ENCODE peak calls at places on chromosomes 1 and 21, in four cellular contexts. N, A, Z and E are unnamed samples.

GRCh38 chr1:29550119-29550841 is 314.0 kb downstream of the PTPRU start:
- DNase-seq in N (no peak), A (no peak), Z (no peak), E (peak; percentile 52)

GRCh38 chr1:76103034-76103433 is 28.5 kb downstream of the ST6GALNAC3 start:
- DNase-seq in N (no peak), A (no peak), Z (no peak), E (no peak)

GRCh38 chr1:154730251-154730650 is 122.3 kb upstream of the ADAR start:
- DNase-seq in N (no peak), A (no peak), Z (no peak), E (no peak)

GRCh38 chr1:45266151-45266801 is 59.9 kb upstream of the ZSWIM5 start:
- DNase-seq in N (peak; percentile 89), A (peak; percentile 89), Z (no peak), E (no peak)

GRCh38 chr21:27802816-27803475 is 836.1 kb upstream of the ADAMTS5 start:
- DNase-seq in N (peak; percentile 32), A (no peak), Z (no peak), E (peak; percentile 17)

GRCh38 chr1:201332021-201332420 is 45.5 kb downstream of the TNNT2 start:
- DNase-seq in N (no peak), A (no peak), Z (no peak), E (no peak)

GRCh38 chr1:239268007-239268406 is 118.4 kb upstream of the CHRM3 start:
- DNase-seq in N (no peak), A (no peak), Z (no peak), E (no peak)

GRCh38 chr1:59355361-59355760 is 58.5 kb downstream of the FGGY start:
- DNase-seq in N (no peak), A (no peak), Z (no peak), E (no peak)

GRCh38 chr1:26285366-26286063 is 5.6 kb downstream of the SH3BGRL3 start:
- DNase-seq in N (peak; percentile 85), A (peak; percentile 73), Z (no peak), E (peak; percentile 91)

GRCh38 chr1:235648954-235649721 is 446 bp downstream of the GNG4 start:
- DNase-seq in N (no peak), A (peak; percentile 37), Z (no peak), E (peak; percentile 77)

GRCh38 chr1:68624233-68624632 is 127.4 kb upstream of the DEPDC1 start:
- DNase-seq in N (no peak), A (no peak), Z (no peak), E (no peak)

GRCh38 chr1:108107658-108108057 is 92.5 kb downstream of the SLC25A24 start:
- DNase-seq in N (peak; percentile 30), A (no peak), Z (no peak), E (no peak)

GRCh38 chr1:63674865-63675815 is 81.9 kb downstream of the PGM1 start:
- DNase-seq in N (no peak), A (no peak), Z (no peak), E (no peak)

GRCh38 chr1:119622694-119623515 is 25.2 kb downstream of the ZNF697 start:
- DNase-seq in N (no peak), A (no peak), Z (no peak), E (no peak)

GRCh38 chr1:34710811-34711210 is 44.0 kb upstream of the GJB5 start:
- DNase-seq in N (no peak), A (no peak), Z (no peak), E (no peak)

GRCh38 chr1:14996133-14997050 is 157.2 kb upstream of the TMEM51 start:
- DNase-seq in N (peak; percentile 70), A (peak; percentile 74), Z (no peak), E (no peak)

DNA sequence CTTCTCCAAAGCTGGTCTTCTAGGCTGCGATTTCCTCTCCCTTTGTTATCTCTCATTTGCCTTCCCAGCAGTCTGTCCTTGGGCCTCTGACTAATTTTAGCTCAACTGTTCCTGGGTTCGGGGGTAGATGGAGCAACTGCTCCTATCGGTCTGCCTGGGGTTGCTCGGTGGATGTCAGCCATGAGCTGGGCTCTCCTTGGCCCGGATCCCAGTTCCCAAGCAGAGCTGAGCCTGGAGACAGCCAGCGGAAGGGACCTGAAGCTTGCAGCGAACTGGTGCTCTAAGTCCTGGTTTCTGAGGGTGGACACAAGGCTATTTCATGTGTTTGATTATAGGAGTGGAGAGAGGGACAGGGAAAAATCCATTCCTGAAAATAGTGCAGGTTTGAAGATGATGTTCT is 423.0 kb downstream of the RPS6KC1 start:
- DNase-seq in N (peak; percentile 25), A (peak; percentile 7), Z (no peak), E (no peak)
- TF ChIP-seq SIN3A in N (no peak), A (no peak), Z (no peak), E (no peak)

DNA sequence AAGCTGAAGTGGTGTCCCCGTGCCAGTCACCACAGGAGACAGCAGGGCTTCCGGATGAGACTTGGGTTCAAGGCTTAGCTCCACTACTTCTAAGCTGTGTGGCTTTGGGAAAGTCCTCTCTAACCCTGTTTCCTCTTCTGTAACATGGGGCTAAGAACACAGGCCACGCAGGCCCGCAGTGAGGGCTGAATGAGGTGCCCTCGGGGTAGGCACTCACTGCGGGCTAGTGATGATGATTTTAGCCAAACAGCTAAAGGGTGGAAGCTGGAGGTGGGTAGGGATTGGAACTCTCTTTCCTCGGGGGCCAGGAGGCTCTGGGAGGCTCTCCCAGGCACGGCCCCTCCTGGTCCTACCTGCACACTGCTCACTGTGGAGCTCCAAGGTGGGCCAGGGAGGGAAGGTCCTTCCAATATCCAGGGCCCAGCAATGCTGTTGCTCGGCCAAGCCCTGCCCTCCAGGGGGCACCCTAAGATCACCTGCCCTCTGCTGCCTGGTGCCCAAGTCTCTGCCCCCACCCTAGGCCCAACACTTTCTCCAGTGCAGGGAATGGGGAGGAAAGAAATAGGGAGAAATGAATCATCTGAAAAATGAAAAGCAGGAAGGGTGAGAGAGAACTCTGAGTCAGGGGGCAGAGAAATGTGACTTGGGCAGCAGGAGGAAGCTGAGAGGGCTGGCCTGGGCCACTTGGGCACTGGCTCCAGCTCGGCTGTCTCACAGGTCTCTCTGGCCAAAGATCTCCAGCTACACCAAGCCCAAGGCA is 19.2 kb upstream of the EVA1B start:
- DNase-seq in N (peak; percentile 48), A (no peak), Z (no peak), E (peak; percentile 79)
- TF ChIP-seq CBX5 in N (no peak), A (no peak), Z (no peak), E (no peak)

GRCh38 chr1:53947172-53947835 is 1.2 kb downstream of the LRRC42 start:
- DNase-seq in N (peak; percentile 16), A (no peak), Z (no peak), E (no peak)

GRCh38 chr1:53945183-53945432 is 391 bp downstream of the IFT25 start:
- DNase-seq in N (no peak), A (no peak), Z (no peak), E (no peak)

GRCh38 chr1:53945433-53946251 is at the start of gene IFT25:
- DNase-seq in N (peak; percentile 97), A (peak; percentile 85), Z (peak; percentile 77), E (peak; percentile 73)

GRCh38 chr1:53948291-53948690 is 2.1 kb downstream of the LRRC42 start:
- DNase-seq in N (no peak), A (no peak), Z (no peak), E (no peak)

DNA sequence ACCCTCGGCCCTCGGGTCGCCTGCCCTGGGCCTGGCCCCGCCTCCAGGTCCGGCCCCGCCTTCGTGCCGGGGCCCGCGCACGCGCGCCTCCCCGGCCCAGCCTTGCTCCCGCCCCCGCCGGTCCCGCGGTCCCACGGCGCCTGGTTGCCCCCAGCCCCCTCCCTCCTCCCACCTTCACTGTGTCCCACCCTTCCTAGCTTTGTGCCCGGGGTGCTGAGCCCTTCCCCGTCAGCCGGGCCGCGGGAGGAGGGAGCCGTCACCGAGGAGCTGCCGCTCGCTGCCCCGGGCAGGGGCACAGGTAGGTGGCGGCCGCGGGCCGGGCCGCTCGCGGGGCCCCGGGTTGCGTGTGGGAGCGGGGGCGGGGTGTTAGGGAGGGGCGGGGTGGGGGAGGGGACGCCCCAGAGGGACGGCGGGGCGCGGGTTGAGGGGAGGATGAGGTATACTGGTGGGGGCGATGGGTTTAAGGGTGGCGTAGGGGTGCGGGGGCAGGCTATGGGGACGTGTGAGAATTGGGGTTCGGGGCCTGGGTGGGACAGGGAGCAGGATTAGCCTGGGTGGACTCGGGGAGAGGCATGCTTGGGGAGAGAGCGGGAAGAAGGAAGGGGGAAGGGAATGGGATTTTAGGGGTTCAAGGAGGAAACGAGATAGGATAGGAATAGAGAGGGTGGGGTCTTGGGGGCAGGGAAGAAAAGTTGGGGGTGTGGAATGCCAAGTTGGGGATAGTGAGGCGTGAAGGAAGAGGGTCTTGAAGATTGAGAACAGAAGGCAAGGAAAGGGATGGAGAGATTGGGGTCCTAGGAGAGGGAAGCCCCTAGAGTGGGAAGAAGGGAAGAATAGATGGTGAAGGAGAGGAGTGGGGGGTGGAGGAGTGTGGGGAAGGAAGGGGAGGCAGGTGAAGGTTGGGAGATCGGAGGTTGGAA is at the start of gene LRRC42:
- DNase-seq in N (peak; percentile 91), A (no peak), Z (no peak), E (peak; percentile 34)
- TF ChIP-seq CHD2 in N (no peak), A (no peak), Z (no peak), E (no peak)

GRCh38 chr1:54823670-54824069 is 22.5 kb upstream of the TTC22 start:
- DNase-seq in N (no peak), A (no peak), Z (no peak), E (no peak)
- TF ChIP-seq SIN3A in N (no peak), A (no peak), Z (no peak), E (no peak)

DNA sequence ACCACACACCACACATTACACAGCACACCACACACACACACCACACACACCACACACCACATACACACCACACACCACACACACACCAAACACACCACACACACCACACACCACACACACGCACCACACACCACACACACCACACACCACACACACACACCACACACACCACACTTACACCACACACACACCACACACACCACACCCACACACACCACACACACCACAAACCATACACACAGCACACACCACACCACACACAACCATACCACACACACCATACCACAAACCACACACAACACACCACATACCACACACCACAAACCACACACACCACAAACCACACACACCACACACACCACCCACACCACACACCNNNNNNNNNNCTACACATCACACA is 40.9 kb upstream of the SIK1 start:
- DNase-seq in N (no peak), A (no peak), Z (no peak), E (peak; percentile 11)
- TF ChIP-seq CBX5 in N (no peak), A (no peak), Z (no peak), E (no peak)

DNA sequence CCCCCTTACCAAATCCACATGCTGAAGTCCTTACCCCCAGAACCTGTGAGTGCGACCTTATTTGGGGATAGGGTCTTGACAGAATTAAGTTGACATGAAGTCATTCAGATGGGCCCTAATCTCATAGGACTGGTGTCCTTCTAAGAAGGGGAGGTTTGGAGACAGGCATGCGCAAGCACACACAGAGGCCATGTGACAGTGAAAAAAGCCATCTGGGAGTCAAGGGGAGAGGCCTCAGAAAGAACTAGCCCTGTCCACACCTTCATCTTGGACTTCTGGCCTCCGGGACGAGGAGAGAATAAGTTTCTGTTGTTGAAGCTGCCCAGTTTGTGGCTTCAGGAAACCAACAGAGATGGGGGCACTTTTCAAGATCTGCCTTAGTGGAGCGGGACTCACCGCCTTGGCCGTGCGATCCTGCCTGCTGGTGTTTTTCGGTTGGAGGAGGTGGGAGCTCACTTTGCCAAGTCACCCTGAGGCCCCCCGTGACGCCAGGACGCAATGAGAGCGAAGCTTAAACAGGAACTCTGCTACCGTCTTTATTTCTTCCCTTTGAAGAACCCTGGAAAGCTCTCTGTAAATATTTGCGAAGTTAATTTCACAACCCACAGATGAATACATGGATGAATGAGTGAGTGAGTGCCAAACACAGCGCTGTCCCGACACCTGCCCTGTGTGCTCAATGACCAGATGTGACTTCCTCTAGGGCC is 42.5 kb upstream of the C1orf174 start:
- DNase-seq in N (no peak), A (peak; percentile 78), Z (no peak), E (no peak)
- TF ChIP-seq CHD2 in N (no peak), A (no peak), Z (no peak), E (no peak)